ENCODE peak calls at places on chromosome 1, in seven cellular contexts. One of them, this sample, is unnamed.

GRCh38 chr1:171805395-171806115 is 24.1 kb downstream of the METTL13 start:
- DNase-seq in stomach: no peak
- DNase-seq in GM23338: no peak
- DNase-seq in AG04449: no peak
- DNase-seq in cardiac muscle cell: no peak
- DNase-seq in right lobe of liver: no peak
- DNase-seq in kidney epithelial cell: no peak
- DNase-seq in this sample: no peak

GRCh38 chr1:150692720-150693119 is 4.2 kb downstream of the GOLPH3L start:
- DNase-seq in stomach: no peak
- DNase-seq in GM23338: no peak
- DNase-seq in AG04449: no peak
- DNase-seq in cardiac muscle cell: no peak
- DNase-seq in right lobe of liver: no peak
- DNase-seq in kidney epithelial cell: no peak
- DNase-seq in this sample: no peak

GRCh38 chr1:119783354-119784126 is 14.8 kb upstream of the HMGCS2 start:
- DNase-seq in stomach: no peak
- DNase-seq in GM23338: no peak
- DNase-seq in AG04449: no peak
- DNase-seq in cardiac muscle cell: peak
- DNase-seq in right lobe of liver: no peak
- DNase-seq in kidney epithelial cell: no peak
- DNase-seq in this sample: no peak

GRCh38 chr1:164803366-164803765 is 244.4 kb downstream of the PBX1 start:
- DNase-seq in stomach: no peak
- DNase-seq in GM23338: no peak
- DNase-seq in AG04449: peak
- DNase-seq in cardiac muscle cell: peak
- DNase-seq in right lobe of liver: no peak
- DNase-seq in kidney epithelial cell: peak
- DNase-seq in this sample: peak

GRCh38 chr1:47262787-47263413 is 30.9 kb upstream of the TAL1 start:
- DNase-seq in stomach: peak
- DNase-seq in GM23338: peak
- DNase-seq in AG04449: no peak
- DNase-seq in cardiac muscle cell: peak
- DNase-seq in right lobe of liver: no peak
- DNase-seq in kidney epithelial cell: peak
- DNase-seq in this sample: peak

GRCh38 chr1:245888809-245889208 is 618.3 kb downstream of the SMYD3 start:
- DNase-seq in stomach: no peak
- DNase-seq in GM23338: peak
- DNase-seq in AG04449: no peak
- DNase-seq in cardiac muscle cell: peak
- DNase-seq in right lobe of liver: no peak
- DNase-seq in kidney epithelial cell: no peak
- DNase-seq in this sample: no peak

GRCh38 chr1:232812560-232812959 is 7.3 kb downstream of the MAP10 start:
- DNase-seq in stomach: no peak
- DNase-seq in GM23338: no peak
- DNase-seq in AG04449: no peak
- DNase-seq in cardiac muscle cell: no peak
- DNase-seq in right lobe of liver: no peak
- DNase-seq in kidney epithelial cell: no peak
- DNase-seq in this sample: no peak

GRCh38 chr1:160726498-160727391 is 12.3 kb upstream of the SLAMF7 start:
- DNase-seq in stomach: peak
- DNase-seq in GM23338: peak
- DNase-seq in AG04449: peak
- DNase-seq in cardiac muscle cell: peak
- DNase-seq in right lobe of liver: no peak
- DNase-seq in kidney epithelial cell: peak
- DNase-seq in this sample: peak

GRCh38 chr1:232868793-232869491 is 63.7 kb downstream of the MAP10 start:
- DNase-seq in stomach: no peak
- DNase-seq in GM23338: no peak
- DNase-seq in AG04449: peak
- DNase-seq in cardiac muscle cell: peak
- DNase-seq in right lobe of liver: peak
- DNase-seq in kidney epithelial cell: no peak
- DNase-seq in this sample: peak

GRCh38 chr1:117658676-117659075 is 52.8 kb downstream of the TENT5C start:
- DNase-seq in stomach: peak
- DNase-seq in GM23338: no peak
- DNase-seq in AG04449: no peak
- DNase-seq in cardiac muscle cell: no peak
- DNase-seq in right lobe of liver: no peak
- DNase-seq in kidney epithelial cell: no peak
- DNase-seq in this sample: no peak

GRCh38 chr1:32111040-32111628 is 3.3 kb downstream of the KPNA6 start:
- DNase-seq in stomach: no peak
- DNase-seq in GM23338: no peak
- DNase-seq in AG04449: no peak
- DNase-seq in cardiac muscle cell: no peak
- DNase-seq in right lobe of liver: no peak
- DNase-seq in kidney epithelial cell: no peak
- DNase-seq in this sample: no peak

GRCh38 chr1:32106663-32107273 is 1.1 kb upstream of the KPNA6 start:
- DNase-seq in stomach: no peak
- DNase-seq in GM23338: no peak
- DNase-seq in AG04449: no peak
- DNase-seq in cardiac muscle cell: no peak
- DNase-seq in right lobe of liver: no peak
- DNase-seq in kidney epithelial cell: no peak
- DNase-seq in this sample: no peak

GRCh38 chr1:32111789-32112188 is 3.9 kb downstream of the KPNA6 start:
- DNase-seq in stomach: no peak
- DNase-seq in GM23338: peak
- DNase-seq in AG04449: no peak
- DNase-seq in cardiac muscle cell: peak
- DNase-seq in right lobe of liver: no peak
- DNase-seq in kidney epithelial cell: no peak
- DNase-seq in this sample: peak

GRCh38 chr1:32105338-32105737 is 2.5 kb upstream of the KPNA6 start:
- DNase-seq in stomach: no peak
- DNase-seq in GM23338: no peak
- DNase-seq in AG04449: no peak
- DNase-seq in cardiac muscle cell: no peak
- DNase-seq in right lobe of liver: no peak
- DNase-seq in kidney epithelial cell: no peak
- DNase-seq in this sample: no peak

DNA sequence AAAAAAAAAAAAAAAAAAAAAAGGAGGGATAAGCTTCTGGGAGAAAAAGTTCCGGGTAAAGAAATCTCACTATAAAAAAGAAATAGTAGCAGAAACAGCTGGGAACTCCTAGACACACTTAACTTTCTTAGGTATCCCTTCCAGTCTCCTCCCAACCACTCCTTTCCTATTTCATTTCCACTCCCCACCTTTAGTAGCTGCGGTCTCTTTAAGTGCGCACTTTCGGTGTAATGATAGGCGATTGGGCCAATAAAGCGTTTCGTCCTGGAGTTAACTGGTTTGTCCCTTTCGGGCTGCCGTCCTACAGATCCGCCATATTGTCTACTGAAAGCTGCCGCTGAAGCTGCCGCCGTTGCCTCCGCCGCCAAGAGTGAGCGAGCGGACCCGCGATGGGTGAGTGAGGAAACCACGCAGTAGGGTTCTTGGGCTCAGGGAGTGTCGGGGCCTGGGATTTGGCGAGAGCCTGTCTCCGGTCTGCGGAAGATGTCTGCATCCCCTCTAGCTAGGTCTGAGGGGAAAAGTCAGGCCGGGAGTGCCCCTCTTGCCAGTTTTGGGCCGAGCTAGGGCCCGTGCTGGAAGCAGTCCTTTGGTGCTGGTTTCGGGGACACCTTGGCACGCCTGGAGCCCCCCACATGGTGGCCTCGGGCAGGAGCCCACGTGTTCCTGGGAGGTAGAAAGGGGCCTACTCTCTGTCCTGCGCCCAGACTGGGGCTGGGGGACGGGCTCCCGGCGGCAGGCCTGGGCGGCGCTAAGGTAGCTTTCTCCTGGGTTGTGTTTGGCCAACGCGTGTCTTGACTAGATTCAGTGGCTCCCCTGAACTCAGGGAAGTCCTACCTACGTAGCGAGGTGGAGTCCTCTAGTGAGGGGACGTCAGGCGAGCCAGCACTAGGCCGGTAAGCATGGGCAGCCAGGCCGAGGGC is at the start of gene KPNA6:
- DNase-seq in stomach: peak
- DNase-seq in GM23338: peak
- DNase-seq in AG04449: peak
- DNase-seq in cardiac muscle cell: peak
- DNase-seq in right lobe of liver: peak
- DNase-seq in kidney epithelial cell: peak
- DNase-seq in this sample: peak
- TF ChIP-seq CTCF in stomach: no peak
- TF ChIP-seq CTCF in GM23338: no peak
- TF ChIP-seq CTCF in AG04449: no peak
- TF ChIP-seq CTCF in cardiac muscle cell: no peak
- TF ChIP-seq CTCF in right lobe of liver: no peak
- TF ChIP-seq CTCF in kidney epithelial cell: no peak
- TF ChIP-seq CTCF in this sample: no peak

GRCh38 chr1:111733183-111733995 is 5.8 kb downstream of the INKA2 start:
- DNase-seq in stomach: no peak
- DNase-seq in GM23338: no peak
- DNase-seq in AG04449: no peak
- DNase-seq in cardiac muscle cell: peak
- DNase-seq in right lobe of liver: no peak
- DNase-seq in kidney epithelial cell: no peak
- DNase-seq in this sample: no peak
- H3K4me3 ChIP-seq in stomach: no peak
- H3K4me3 ChIP-seq in GM23338: no peak
- H3K4me3 ChIP-seq in AG04449: no peak
- H3K4me3 ChIP-seq in cardiac muscle cell: no peak
- H3K4me3 ChIP-seq in right lobe of liver: no peak
- H3K4me3 ChIP-seq in kidney epithelial cell: no peak
- H3K4me3 ChIP-seq in this sample: no peak

DNA sequence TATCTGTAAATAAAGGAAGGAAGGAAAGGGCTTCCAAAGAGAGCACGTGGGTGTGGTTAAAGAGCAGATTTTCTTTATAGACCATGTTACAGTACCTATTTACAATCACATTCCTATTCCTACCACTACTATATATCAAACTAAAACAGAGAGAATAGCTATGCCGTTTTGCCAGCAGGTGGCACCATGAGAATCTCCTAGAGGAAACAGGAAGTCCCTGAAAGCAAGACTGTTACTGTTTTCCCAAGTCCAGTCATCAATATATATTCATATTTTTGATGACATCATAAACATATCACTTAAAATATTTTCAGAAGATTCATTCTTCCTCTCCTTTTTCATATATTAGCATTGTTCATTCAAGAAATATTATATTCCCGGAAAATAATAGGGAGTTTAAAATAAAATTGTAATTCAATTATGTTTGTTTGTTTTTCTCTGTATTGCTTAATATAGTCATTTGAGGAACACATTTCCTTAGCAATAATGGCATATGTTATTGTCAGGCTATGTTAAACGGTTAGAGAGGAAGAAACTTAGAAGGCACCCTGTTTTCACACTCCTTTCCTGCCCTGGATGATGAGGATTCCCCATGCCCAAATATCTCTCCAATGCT is 6.6 kb downstream of the CCDC190 start:
- DNase-seq in stomach: peak
- DNase-seq in GM23338: peak
- DNase-seq in AG04449: no peak
- DNase-seq in cardiac muscle cell: peak
- DNase-seq in right lobe of liver: no peak
- DNase-seq in kidney epithelial cell: no peak
- DNase-seq in this sample: peak
- TF ChIP-seq CTCF in stomach: no peak
- TF ChIP-seq CTCF in GM23338: peak
- TF ChIP-seq CTCF in AG04449: peak
- TF ChIP-seq CTCF in cardiac muscle cell: peak
- TF ChIP-seq CTCF in right lobe of liver: peak
- TF ChIP-seq CTCF in kidney epithelial cell: peak
- TF ChIP-seq CTCF in this sample: peak

DNA sequence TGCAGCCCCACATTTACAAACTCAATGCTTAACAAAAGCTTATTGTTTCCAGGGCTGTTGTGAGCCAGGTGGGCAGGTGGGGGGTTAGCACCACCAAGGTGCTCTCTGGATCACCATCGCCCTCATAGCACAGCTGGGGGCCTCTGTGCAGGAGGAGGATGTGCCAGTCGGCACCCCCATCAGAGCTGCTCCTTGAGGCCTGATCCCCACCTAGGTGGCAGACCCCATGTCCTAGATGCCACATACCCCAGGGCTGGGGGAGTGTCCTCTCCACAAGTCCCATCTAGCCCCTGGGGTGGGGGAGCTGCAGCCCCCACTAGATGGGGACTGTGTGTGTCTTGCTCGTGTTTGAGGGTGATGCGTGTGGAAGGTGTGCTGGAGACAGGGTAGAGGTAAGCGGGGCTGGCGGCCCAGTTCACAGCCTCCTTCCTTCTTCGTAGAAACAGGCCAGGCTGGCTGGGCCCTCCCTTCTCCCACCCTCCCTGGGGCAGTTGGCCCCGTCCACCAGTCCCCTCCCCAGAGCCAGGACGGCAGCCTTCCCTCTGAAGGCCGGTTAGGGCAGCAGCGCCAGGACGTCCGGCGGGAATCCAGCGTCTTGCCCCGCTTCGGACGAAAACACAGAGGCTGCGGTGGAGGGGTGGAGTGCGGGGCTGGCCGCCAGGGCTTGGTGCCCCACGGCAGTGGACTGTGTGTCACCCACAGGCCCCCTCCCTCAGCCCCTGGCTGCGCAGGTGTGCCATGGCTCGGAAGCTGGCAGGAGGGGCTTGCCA is 3.4 kb downstream of the PRDM16 start:
- DNase-seq in stomach: peak
- DNase-seq in GM23338: peak
- DNase-seq in AG04449: no peak
- DNase-seq in cardiac muscle cell: no peak
- DNase-seq in right lobe of liver: no peak
- DNase-seq in kidney epithelial cell: no peak
- DNase-seq in this sample: no peak
- H3K4me3 ChIP-seq in stomach: peak
- H3K4me3 ChIP-seq in GM23338: peak
- H3K4me3 ChIP-seq in AG04449: no peak
- H3K4me3 ChIP-seq in cardiac muscle cell: peak
- H3K4me3 ChIP-seq in right lobe of liver: no peak
- H3K4me3 ChIP-seq in kidney epithelial cell: no peak
- H3K4me3 ChIP-seq in this sample: peak

DNA sequence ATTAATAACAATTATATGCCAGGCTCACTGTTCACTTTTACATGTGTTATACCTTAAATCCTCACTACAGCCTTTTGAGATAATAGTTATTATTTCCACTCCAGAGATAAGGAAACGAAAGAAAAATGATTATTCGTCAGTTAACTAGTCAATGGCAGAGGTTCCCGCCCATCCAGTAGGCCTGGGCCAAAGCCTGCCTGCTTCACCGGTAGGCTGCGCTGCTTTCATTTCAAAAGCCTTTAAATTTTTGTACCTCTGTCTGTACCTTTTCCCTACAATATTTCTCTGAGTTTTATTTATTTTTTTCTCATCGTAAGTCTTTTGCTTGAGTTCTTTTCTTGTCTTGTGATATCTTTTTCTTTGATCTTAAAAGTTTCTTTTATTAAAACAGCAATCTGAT is 3.6 kb downstream of the GPR52 start:
- DNase-seq in stomach: no peak
- DNase-seq in GM23338: peak
- DNase-seq in AG04449: no peak
- DNase-seq in cardiac muscle cell: no peak
- DNase-seq in right lobe of liver: no peak
- DNase-seq in kidney epithelial cell: no peak
- DNase-seq in this sample: no peak
- TF ChIP-seq CTCF in stomach: no peak
- TF ChIP-seq CTCF in GM23338: peak
- TF ChIP-seq CTCF in AG04449: no peak
- TF ChIP-seq CTCF in cardiac muscle cell: no peak
- TF ChIP-seq CTCF in right lobe of liver: no peak
- TF ChIP-seq CTCF in kidney epithelial cell: no peak
- TF ChIP-seq CTCF in this sample: no peak